ENCODE peak calls at places on chromosomes 2 and 18, in five cellular contexts. D, C, N, Z and G are unnamed samples.

GRCh38 chr2:108351889-108352288 is 25.9 kb upstream of the SULT1C4 start:
- DNase-seq in D (no peak), C (no peak), N (peak), Z (no peak), G (peak)

GRCh38 chr2:196275646-196276352 is 104.4 kb upstream of the STK17B start:
- DNase-seq in D (no peak), C (no peak), N (peak), Z (no peak), G (no peak)

GRCh38 chr2:236667526-236667925 is 97.9 kb downstream of the ACKR3 start:
- DNase-seq in D (no peak), C (no peak), N (no peak), Z (peak), G (no peak)

GRCh38 chr18:48868468-48869466 is 82.0 kb downstream of the SMAD7 start:
- DNase-seq in D (no peak), C (no peak), N (no peak), Z (no peak), G (no peak)

GRCh38 chr2:101124061-101124460 is 27.1 kb downstream of the TBC1D8 start:
- DNase-seq in D (no peak), C (peak), N (peak), Z (no peak), G (peak)

GRCh38 chr2:179440642-179441251 is 176.1 kb upstream of the SESTD1 start:
- DNase-seq in D (peak), C (peak), N (peak), Z (no peak), G (peak)

GRCh38 chr2:55581875-55582547 is 35.4 kb downstream of the PPP4R3B start:
- DNase-seq in D (no peak), C (peak), N (peak), Z (no peak), G (no peak)

GRCh38 chr2:208135794-208136369 is 6.3 kb upstream of the CRYGC start:
- DNase-seq in D (no peak), C (no peak), N (no peak), Z (no peak), G (no peak)

GRCh38 chr2:215277942-215278341 is 33.9 kb upstream of the ATIC start:
- DNase-seq in D (no peak), C (no peak), N (no peak), Z (no peak), G (no peak)

GRCh38 chr2:106314427-106314826 is 120.3 kb upstream of the UXS1 start:
- DNase-seq in D (no peak), C (no peak), N (no peak), Z (no peak), G (no peak)

GRCh38 chr18:29418136-29418535 is 1241.2 kb upstream of the CDH2 start:
- DNase-seq in D (no peak), C (peak), N (peak), Z (no peak), G (peak)

GRCh38 chr2:174176898-174177297 is 71.4 kb downstream of the OLA1 start:
- DNase-seq in D (no peak), C (peak), N (peak), Z (no peak), G (no peak)

GRCh38 chr2:121530210-121530562 is 494 bp upstream of the RNU4ATAC start:
- DNase-seq in D (peak), C (no peak), N (peak), Z (peak), G (peak)

GRCh38 chr18:61308795-61309393 is 24.3 kb upstream of the CDH20 start:
- DNase-seq in D (no peak), C (peak), N (peak), Z (no peak), G (no peak)

GRCh38 chr18:51490860-51491259 is 293.4 kb upstream of the MEX3C start:
- DNase-seq in D (no peak), C (peak), N (no peak), Z (no peak), G (no peak)

GRCh38 chr18:6943143-6943542 is 174.5 kb downstream of the LAMA1 start:
- DNase-seq in D (no peak), C (no peak), N (no peak), Z (no peak), G (no peak)

GRCh38 chr2:85504434-85505261 is 34.3 kb upstream of the MAT2A start:
- DNase-seq in D (no peak), C (peak), N (peak), Z (no peak), G (peak)

GRCh38 chr2:195561205-195562032 is 95.6 kb upstream of the SLC39A10 start:
- DNase-seq in D (no peak), C (peak), N (peak), Z (no peak), G (peak)

GRCh38 chr2:173822889-173823485 is 142.2 kb downstream of the SP3 start:
- DNase-seq in D (no peak), C (no peak), N (no peak), Z (no peak), G (no peak)

GRCh38 chr2:20629581-20630291 is 21.2 kb downstream of the HS1BP3 start:
- DNase-seq in D (no peak), C (no peak), N (no peak), Z (no peak), G (no peak)
- H3K4me3 ChIP-seq in D (no peak), C (no peak), N (no peak), Z (no peak), G (no peak)

DNA sequence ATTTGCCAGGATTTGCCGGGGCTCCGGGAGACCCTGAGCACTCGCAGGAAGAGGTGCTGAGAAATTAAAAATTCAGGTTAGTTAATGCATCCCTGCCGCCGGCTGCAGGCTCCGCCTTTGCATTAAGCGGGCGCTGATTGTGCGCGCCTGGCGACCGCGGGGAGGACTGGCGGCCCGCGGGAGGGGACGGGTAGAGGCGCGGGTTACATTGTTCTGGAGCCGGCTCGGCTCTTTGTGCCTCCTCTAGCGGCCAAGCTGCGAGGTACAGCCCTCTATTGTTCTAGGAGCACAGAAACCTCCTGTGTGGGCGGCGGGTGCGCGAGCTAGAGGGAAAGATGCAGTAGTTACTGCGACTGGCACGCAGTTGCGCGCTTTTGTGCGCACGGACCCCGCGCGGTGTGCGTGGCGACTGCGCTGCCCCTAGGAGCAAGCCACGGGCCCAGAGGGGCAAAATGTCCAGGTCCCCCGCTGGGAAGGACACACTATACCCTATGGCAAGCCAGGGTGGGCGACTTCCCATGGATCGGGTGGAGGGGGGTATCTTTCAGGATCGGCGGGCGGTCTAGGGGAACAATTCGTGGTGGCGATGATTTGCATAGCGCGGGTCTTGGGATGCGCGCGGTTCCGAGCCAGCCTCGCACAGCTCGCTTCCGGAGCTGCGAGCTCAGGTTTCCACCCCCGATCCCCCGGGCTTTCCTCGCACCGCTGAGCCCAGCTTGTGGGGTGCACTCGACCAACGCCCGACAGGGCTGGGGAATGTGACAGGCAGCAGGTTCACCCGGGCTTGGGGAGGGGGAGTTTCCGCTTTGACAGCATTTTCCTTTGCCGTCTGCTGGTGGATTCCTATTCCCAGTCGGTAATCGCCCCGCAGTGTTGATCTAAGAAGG is 2.9 kb downstream of the ONECUT2 start:
- DNase-seq in D (peak), C (peak), N (no peak), Z (no peak), G (peak)
- TF ChIP-seq CTCF in D (peak), C (peak), N (peak), Z (no peak), G (peak)

GRCh38 chr18:39453882-39454281 is 1888.3 kb upstream of the CELF4 start:
- DNase-seq in D (no peak), C (peak), N (peak), Z (no peak), G (peak)
- H3K4me3 ChIP-seq in D (no peak), C (peak), N (no peak), Z (peak), G (peak)

GRCh38 chr2:238158807-238159539 is at the start of gene ERFE:
- DNase-seq in D (peak), C (peak), N (no peak), Z (no peak), G (peak)
- TF ChIP-seq CTCF in D (peak), C (peak), N (peak), Z (peak), G (peak)

DNA sequence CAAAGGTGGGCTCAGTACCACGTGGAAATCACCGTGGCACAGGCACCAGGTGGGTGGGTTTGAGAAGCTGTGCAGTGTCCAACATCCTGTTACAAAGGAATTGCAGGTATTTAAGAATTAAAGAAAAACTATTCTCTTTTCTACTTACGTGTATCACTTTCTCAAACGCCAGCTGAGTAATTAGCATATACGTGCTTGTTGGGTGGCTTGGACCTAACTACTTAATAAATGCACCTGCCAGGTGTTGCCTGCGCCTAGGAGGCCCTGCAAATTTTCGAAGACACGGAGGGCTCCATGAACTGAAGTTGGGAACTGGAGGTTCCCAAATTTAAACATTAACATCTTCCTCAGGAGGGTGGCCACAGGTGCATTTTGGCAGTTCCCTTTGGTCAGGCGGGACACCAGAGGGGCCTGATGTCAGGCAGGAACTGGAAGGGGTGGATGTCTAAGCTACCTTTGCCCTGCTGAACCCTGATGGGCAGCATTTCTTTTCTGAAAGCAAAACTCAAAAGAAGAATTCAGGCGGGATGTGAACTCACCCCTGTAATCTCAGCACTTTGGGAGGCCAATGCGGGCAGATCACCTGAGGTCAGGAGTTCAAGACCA is 84.8 kb downstream of the HS6ST1 start:
- DNase-seq in D (no peak), C (no peak), N (no peak), Z (no peak), G (no peak)
- H3K4me3 ChIP-seq in D (peak), C (peak), N (no peak), Z (peak), G (no peak)

DNA sequence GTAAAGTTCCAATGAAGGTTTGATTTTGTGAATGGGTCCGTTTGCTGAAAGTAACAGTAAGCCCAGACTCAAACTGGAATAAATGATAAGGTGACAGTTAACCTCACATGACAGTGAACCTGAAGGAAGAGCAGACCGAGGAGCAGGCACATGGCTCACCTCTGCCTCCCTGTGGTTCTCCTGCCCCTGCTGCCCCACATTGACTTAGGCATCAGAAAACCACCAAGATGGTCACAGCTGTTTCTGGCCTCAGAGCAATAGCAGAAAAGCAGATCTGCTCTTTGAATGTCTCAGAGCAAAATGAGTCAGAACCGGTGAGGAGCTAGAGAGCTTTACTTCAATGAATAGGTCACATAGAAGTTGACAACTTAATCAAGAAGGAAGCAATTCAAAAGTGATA is 487.6 kb downstream of the METTL4 start:
- DNase-seq in D (peak), C (peak), N (no peak), Z (no peak), G (no peak)
- TF ChIP-seq CTCF in D (peak), C (peak), N (no peak), Z (no peak), G (peak)

GRCh38 chr18:55317832-55318231 is 270.2 kb downstream of the TCF4 start:
- DNase-seq in D (no peak), C (no peak), N (peak), Z (no peak), G (no peak)
- H3K4me3 ChIP-seq in D (no peak), C (no peak), N (peak), Z (peak), G (no peak)

GRCh38 chr18:23922939-23923338 is 91.6 kb upstream of the TTC39C start:
- DNase-seq in D (no peak), C (no peak), N (no peak), Z (no peak), G (no peak)

GRCh38 chr18:23921716-23922285 is 92.8 kb upstream of the TTC39C start:
- DNase-seq in D (peak), C (no peak), N (no peak), Z (no peak), G (no peak)

GRCh38 chr18:23916338-23916737 is 98.2 kb upstream of the TTC39C start:
- DNase-seq in D (no peak), C (no peak), N (no peak), Z (no peak), G (no peak)

GRCh38 chr18:23920054-23920453 is 94.5 kb upstream of the TTC39C start:
- DNase-seq in D (no peak), C (peak), N (no peak), Z (no peak), G (no peak)

DNA sequence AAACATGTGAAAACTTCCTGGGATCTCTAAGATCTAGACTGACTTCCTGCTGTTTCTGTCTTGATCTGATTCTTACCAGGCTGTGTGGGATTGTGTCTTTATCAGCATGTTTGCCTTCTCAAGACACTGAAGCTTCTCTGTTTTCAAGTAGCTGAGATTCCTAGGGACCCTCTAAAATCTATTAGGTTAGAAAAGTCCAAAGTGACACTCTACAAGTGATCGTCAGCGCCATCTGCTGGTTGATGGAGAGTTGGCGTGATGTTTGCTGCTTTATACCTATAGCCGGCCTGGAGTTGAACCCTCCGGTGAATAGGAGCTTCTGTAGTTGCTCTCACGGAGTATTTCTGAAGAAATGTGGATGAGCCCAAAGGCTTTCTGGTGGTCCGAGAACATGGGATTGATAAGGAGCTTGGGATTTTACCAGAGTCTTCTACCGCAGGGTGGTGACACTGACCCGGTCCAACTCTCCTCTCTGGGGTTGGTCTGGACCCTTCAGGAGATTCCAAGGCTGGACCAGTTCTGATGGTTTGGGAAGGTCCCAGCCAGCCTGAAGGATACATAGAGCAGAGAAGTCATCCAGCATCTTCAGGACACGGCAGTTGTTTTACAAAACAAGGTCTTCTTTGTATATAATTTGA is 96.0 kb upstream of the TTC39C start:
- DNase-seq in D (peak), C (peak), N (peak), Z (no peak), G (peak)
- TF ChIP-seq CTCF in D (peak), C (peak), N (peak), Z (peak), G (peak)

GRCh38 chr2:70322518-70322917 is 20.7 kb upstream of the FAM136A start:
- DNase-seq in D (no peak), C (no peak), N (no peak), Z (no peak), G (no peak)
- H3K4me3 ChIP-seq in D (no peak), C (no peak), N (no peak), Z (no peak), G (no peak)